ENCODE peak calls at places on chromosomes 12 and 14, in six cellular contexts. W is stomach, G is K562, A is HCT116, S is sigmoid colon, T is HepG2. Q is an unnamed sample. For H3K9me3, the result is how much of the 10 kb centered on the place peaks cover.

GRCh38 chr12:61993734-61994345 is 266.4 kb upstream of the USP15 start:
- DNase-seq in W (no peak), G (no peak), A (peak), S (no peak), T (peak), Q (peak)

GRCh38 chr12:727321-727720 is 25.1 kb upstream of the WNK1 start:
- DNase-seq in W (no peak), G (no peak), A (no peak), S (no peak), T (no peak), Q (no peak)

GRCh38 chr12:31589582-31589895 is 1.4 kb downstream of the DENND5B start:
- DNase-seq in W (no peak), G (no peak), A (no peak), S (no peak), T (no peak), Q (peak)

GRCh38 chr12:46110220-46110700 is 119.9 kb upstream of the SCAF11 start:
- DNase-seq in W (peak), G (no peak), A (no peak), S (no peak), T (no peak), Q (no peak)

GRCh38 chr14:61190341-61190740 is 90.8 kb downstream of the TMEM30B start:
- DNase-seq in W (no peak), G (no peak), A (no peak), S (no peak), T (no peak), Q (no peak)

GRCh38 chr14:104435147-104436046 is 144.2 kb upstream of the C14orf180 start:
- DNase-seq in W (no peak), G (no peak), A (no peak), S (peak), T (no peak), Q (no peak)

GRCh38 chr12:100216337-100216736 is 15.7 kb downstream of the ACTR6 start:
- DNase-seq in W (no peak), G (no peak), A (no peak), S (no peak), T (no peak), Q (no peak)

GRCh38 chr12:74293689-74294131 is 243.9 kb upstream of the ATXN7L3B start:
- DNase-seq in W (no peak), G (no peak), A (no peak), S (no peak), T (no peak), Q (no peak)

DNA sequence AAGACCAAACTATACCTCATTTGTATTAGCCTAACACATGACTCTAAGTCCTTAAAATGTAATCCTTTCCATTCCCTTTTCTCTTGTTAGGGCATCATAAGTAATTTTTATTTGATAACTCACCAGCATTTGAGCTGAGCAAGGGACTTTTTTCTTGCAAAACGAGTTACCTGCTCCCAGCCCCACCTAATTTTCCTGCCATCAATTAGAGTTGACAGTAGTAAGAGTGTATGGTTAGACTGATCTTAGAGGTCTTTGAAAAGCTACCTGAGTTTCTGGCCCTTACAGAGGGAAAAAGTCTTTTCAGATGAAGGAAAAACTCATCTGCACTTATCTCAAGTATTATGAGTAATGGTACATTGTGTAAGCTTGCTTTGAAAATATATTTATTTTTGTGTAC is 33.7 kb upstream of the AMN start:
- DNase-seq in W (no peak), G (no peak), A (no peak), S (no peak), T (no peak), Q (no peak)
- TF ChIP-seq POLR2AphosphoS5 in W (no peak), G (no peak), A (no peak), S (no peak), T (no peak), Q (no peak)

GRCh38 chr12:132585177-132585576 is 25.2 kb downstream of the LRCOL1 start:
- DNase-seq in W (no peak), G (no peak), A (no peak), S (no peak), T (no peak), Q (no peak)
- TF ChIP-seq POLR2A in W (no peak), G (no peak), A (no peak), S (no peak), T (no peak), Q (no peak)

GRCh38 chr12:49947593-49948226 is 2.8 kb upstream of the AQP2 start:
- DNase-seq in W (no peak), G (no peak), A (no peak), S (no peak), T (no peak), Q (no peak)
- H3K9me3 ChIP-seq in W (under half), G (under half), A (under half), S (under half), T (under half), Q (under half)

GRCh38 chr12:9756756-9757155 is 3.9 kb downstream of the CD69 start:
- DNase-seq in W (no peak), G (no peak), A (no peak), S (no peak), T (no peak), Q (no peak)
- TF ChIP-seq POLR2AphosphoS5 in W (no peak), G (peak), A (no peak), S (no peak), T (no peak), Q (no peak)

GRCh38 chr12:76032043-76032981 is 736 bp upstream of the PHLDA1 start:
- DNase-seq in W (peak), G (peak), A (no peak), S (peak), T (peak), Q (peak)
- TF ChIP-seq POLR2A in W (no peak), G (peak), A (peak), S (no peak), T (peak), Q (no peak)

DNA sequence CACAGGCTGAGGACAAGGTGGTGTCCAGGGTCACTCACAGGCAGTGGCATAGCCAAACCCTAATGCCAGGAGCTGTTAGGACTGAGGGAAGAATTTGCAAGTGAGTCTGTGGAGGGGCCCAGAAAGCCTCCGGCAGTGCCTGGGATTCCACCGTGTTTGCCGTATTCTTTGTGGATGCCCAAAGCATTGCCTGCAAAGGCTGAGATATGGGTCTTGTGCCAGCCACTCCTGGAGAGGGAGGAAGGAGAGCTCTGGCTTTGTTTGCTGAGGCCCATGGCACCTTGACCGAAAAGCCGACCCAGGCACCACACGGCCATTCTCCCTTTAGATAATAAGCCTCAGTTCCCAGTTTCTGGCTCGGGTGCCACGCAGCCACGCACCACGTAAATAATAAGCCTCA is 35.8 kb upstream of the GALNT9 start:
- DNase-seq in W (no peak), G (no peak), A (no peak), S (no peak), T (no peak), Q (no peak)
- H3K9me3 ChIP-seq in W (under half), G (under half), A (under half), S (under half), T (under half), Q (under half)

Q was measured in endothelial cell of umbilical vein.